ENCODE peak calls at places on chromosomes 2 and 18, in five cellular contexts. H is psoas muscle, X is fibroblast of lung, D is choroid plexus epithelial cell, M is astrocyte of the spinal cord. Z is an unnamed sample.

GRCh38 chr18:42113529-42114191 is 158.6 kb downstream of the PIK3C3 start:
- DNase-seq in H (no peak), X (peak), D (peak), M (peak), Z (peak)

GRCh38 chr2:63186331-63186730 is 135.7 kb downstream of the OTX1 start:
- DNase-seq in H (no peak), X (no peak), D (no peak), M (no peak), Z (no peak)

GRCh38 chr2:65539633-65540032 is 107.2 kb upstream of the SPRED2 start:
- DNase-seq in H (no peak), X (no peak), D (no peak), M (no peak), Z (no peak)

GRCh38 chr2:144890828-144891227 is 370.9 kb upstream of the ZEB2 start:
- DNase-seq in H (no peak), X (peak), D (peak), M (peak), Z (peak)

GRCh38 chr2:110114007-110114591 is 1.5 kb downstream of the MALL start:
- DNase-seq in H (peak), X (peak), D (no peak), M (peak), Z (no peak)

GRCh38 chr2:190838492-190838910 is 42.1 kb upstream of the GLS start:
- DNase-seq in H (no peak), X (peak), D (peak), M (peak), Z (peak)

GRCh38 chr2:228016402-228016801 is 145.0 kb downstream of the DAW1 start:
- DNase-seq in H (no peak), X (no peak), D (no peak), M (no peak), Z (no peak)

GRCh38 chr2:221716434-221717303 is 144.6 kb upstream of the EPHA4 start:
- DNase-seq in H (no peak), X (no peak), D (no peak), M (peak), Z (peak)

GRCh38 chr18:48029296-48029986 is 99.0 kb upstream of the SMAD2 start:
- DNase-seq in H (no peak), X (no peak), D (no peak), M (no peak), Z (no peak)

GRCh38 chr18:9103488-9103887 is 989 bp downstream of the NDUFV2 start:
- DNase-seq in H (no peak), X (peak), D (peak), M (peak), Z (peak)

GRCh38 chr2:178542569-178542968 is 62.3 kb downstream of the PLEKHA3 start:
- DNase-seq in H (no peak), X (no peak), D (no peak), M (no peak), Z (no peak)

GRCh38 chr2:154203902-154204301 is 332.2 kb downstream of the GALNT13 start:
- DNase-seq in H (no peak), X (no peak), D (no peak), M (no peak), Z (no peak)

GRCh38 chr18:11689031-11689971 is at the start of gene GNAL:
- DNase-seq in H (peak), X (peak), D (peak), M (peak), Z (peak)

GRCh38 chr2:150909613-150910012 is 352.1 kb downstream of the RBM43 start:
- DNase-seq in H (no peak), X (no peak), D (no peak), M (no peak), Z (no peak)

GRCh38 chr2:54581326-54582039 is 125.4 kb downstream of the SPTBN1 start:
- DNase-seq in H (no peak), X (no peak), D (no peak), M (no peak), Z (no peak)

GRCh38 chr18:51617572-51618260 is 420.2 kb upstream of the MEX3C start:
- DNase-seq in H (no peak), X (no peak), D (no peak), M (no peak), Z (no peak)

GRCh38 chr2:165795011-165795410 is 964 bp upstream of the GALNT3 start:
- DNase-seq in H (no peak), X (no peak), D (peak), M (peak), Z (no peak)

GRCh38 chr2:67290451-67290991 is 106.6 kb upstream of the ETAA1 start:
- DNase-seq in H (no peak), X (peak), D (peak), M (peak), Z (peak)

GRCh38 chr2:241271641-241272297 is 43.7 kb downstream of the HDLBP start:
- DNase-seq in H (peak), X (peak), D (peak), M (peak), Z (peak)

DNA sequence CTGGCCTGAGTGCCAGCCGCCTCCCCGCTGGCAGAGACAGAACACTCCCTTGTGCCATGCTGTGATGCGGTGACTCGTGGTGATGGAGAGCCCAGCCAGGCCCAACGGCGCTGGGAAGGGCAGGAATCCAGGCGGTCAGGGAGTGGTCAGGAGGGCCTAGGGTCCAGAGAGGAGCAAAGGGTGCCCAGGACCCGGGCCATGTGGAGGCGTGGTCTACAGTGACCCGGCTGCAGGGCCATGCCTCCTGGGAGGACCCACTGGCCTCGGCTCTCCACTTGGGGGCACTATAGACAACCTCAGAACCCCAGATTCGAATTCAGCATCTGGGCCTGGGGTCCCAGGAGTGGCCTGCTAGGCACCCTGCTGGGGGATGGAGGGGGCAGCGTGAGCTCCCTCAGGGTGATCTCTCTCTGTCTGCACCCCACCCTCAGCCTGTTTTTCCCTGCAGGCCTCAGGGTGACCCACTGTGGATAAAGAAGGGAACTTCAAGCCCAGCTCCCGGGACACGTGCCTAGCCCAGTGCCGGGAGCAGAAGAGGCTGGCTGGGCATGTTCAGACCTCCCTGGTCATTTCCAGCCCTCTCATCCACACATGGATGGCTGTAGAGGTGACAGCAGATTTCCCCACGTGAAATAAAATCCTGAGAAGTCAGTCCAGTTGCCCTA is 13.0 kb downstream of the AMER3 start:
- DNase-seq in H (no peak), X (no peak), D (no peak), M (no peak), Z (no peak)
- TF ChIP-seq CTCF in H (no peak), X (no peak), D (no peak), M (no peak), Z (no peak)

GRCh38 chr2:179883407-179883806 is 22.0 kb upstream of the ZNF385B start:
- DNase-seq in H (no peak), X (no peak), D (no peak), M (no peak), Z (no peak)

GRCh38 chr2:179876266-179876665 is 14.9 kb upstream of the ZNF385B start:
- DNase-seq in H (no peak), X (no peak), D (peak), M (no peak), Z (no peak)

GRCh38 chr2:179875864-179876263 is 14.5 kb upstream of the ZNF385B start:
- DNase-seq in H (no peak), X (no peak), D (no peak), M (no peak), Z (no peak)

GRCh38 chr2:179877601-179878364 is 16.4 kb upstream of the ZNF385B start:
- DNase-seq in H (no peak), X (peak), D (no peak), M (no peak), Z (no peak)
- H3K4me3 ChIP-seq in H (no peak), X (no peak), D (no peak), M (no peak), Z (no peak)

GRCh38 chr2:207352978-207353377 is 176.8 kb upstream of the CREB1 start:
- DNase-seq in H (no peak), X (peak), D (peak), M (no peak), Z (peak)
- TF ChIP-seq CTCF in H (no peak), X (no peak), D (no peak), M (no peak), Z (peak)

GRCh38 chr2:9232886-9233285 is 26.3 kb downstream of the ASAP2 start:
- DNase-seq in H (no peak), X (no peak), D (no peak), M (peak), Z (no peak)
- H3K4me3 ChIP-seq in H (no peak), X (no peak), D (no peak), M (no peak), Z (no peak)

GRCh38 chr2:143581989-143582719 is 452.9 kb downstream of the ARHGAP15 start:
- DNase-seq in H (no peak), X (peak), D (peak), M (no peak), Z (peak)
- TF ChIP-seq CTCF in H (no peak), X (peak), D (peak), M (peak), Z (peak)

DNA sequence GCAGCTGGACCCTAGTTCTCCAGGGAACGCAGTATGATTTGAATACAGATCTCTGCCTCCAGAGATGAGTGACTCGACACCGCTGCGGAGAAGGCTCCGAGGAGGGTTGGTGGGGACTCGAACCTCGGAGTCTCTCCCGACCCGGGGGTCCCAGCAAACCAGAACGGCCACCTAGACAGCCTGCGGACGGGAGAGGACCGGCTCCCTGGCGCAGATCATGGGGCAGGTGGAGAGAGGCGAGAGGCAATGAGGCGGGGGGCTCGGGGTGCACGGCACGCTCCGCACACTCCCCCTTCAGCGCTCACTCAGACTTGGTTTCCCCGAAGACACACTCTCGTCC is 12.6 kb downstream of the DYSF start:
- DNase-seq in H (no peak), X (no peak), D (no peak), M (no peak), Z (no peak)
- H3K4me3 ChIP-seq in H (peak), X (peak), D (peak), M (peak), Z (peak)

DNA sequence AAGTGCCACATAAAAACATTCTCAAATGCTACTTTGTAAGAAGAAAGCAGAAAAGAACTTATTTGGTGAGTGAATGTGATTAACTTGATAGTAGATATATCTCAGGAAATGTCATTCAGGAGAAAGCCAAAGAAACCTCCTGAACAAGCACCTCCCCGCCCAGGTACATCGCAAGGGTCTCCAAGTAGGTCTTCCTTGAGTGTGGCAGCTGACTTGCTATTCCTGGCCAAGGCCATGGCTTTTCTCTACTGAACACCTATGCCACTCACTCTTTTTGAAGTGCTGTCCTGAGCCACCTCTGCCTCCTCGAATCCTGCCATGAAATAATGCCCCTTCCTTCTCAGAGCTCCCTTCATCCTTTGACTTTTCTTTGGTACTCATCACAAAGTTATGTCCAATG is 54.0 kb downstream of the NDUFA10 start:
- DNase-seq in H (no peak), X (no peak), D (no peak), M (no peak), Z (no peak)
- TF ChIP-seq CTCF in H (no peak), X (no peak), D (no peak), M (no peak), Z (no peak)

GRCh38 chr2:158723921-158724802 is 71.0 kb upstream of the DAPL1 start:
- DNase-seq in H (no peak), X (no peak), D (no peak), M (no peak), Z (no peak)

GRCh38 chr2:158723311-158723838 is 71.7 kb upstream of the DAPL1 start:
- DNase-seq in H (no peak), X (no peak), D (no peak), M (no peak), Z (no peak)

GRCh38 chr2:158725496-158725895 is 69.6 kb upstream of the DAPL1 start:
- DNase-seq in H (no peak), X (no peak), D (peak), M (no peak), Z (no peak)

GRCh38 chr2:158726906-158727592 is 68.1 kb upstream of the DAPL1 start:
- DNase-seq in H (no peak), X (no peak), D (no peak), M (no peak), Z (peak)

GRCh38 chr2:158724803-158725271 is 70.3 kb upstream of the DAPL1 start:
- DNase-seq in H (no peak), X (peak), D (no peak), M (no peak), Z (no peak)
- H3K4me3 ChIP-seq in H (no peak), X (no peak), D (no peak), M (no peak), Z (no peak)